ENCODE peak calls at places on chromosomes 5 and 9, in nine cellular contexts. One of them, this sample, is unnamed.

GRCh38 chr9:124475158-124475867 is 25.1 kb downstream of the ADGRD2 start:
- DNase-seq in dorsolateral prefrontal cortex: no peak
- DNase-seq in HS-27A: no peak
- DNase-seq in cardiac muscle cell: no peak
- DNase-seq in CD8-positive, alpha-beta memory T cell: no peak
- DNase-seq in fibroblast of lung: no peak
- DNase-seq in small intestine: no peak
- DNase-seq in sigmoid colon: no peak
- DNase-seq in HuH-7.5: no peak
- DNase-seq in this sample: no peak

GRCh38 chr5:145495741-145496140 is 339.4 kb downstream of the PRELID2 start:
- DNase-seq in dorsolateral prefrontal cortex: no peak
- DNase-seq in HS-27A: peak; percentile 41
- DNase-seq in cardiac muscle cell: peak; percentile 73
- DNase-seq in CD8-positive, alpha-beta memory T cell: no peak
- DNase-seq in fibroblast of lung: peak; percentile 81
- DNase-seq in small intestine: peak; percentile 72
- DNase-seq in sigmoid colon: no peak
- DNase-seq in HuH-7.5: no peak
- DNase-seq in this sample: no peak

GRCh38 chr5:123875444-123876264 is 363.7 kb downstream of the CSNK1G3 start:
- DNase-seq in dorsolateral prefrontal cortex: peak; percentile 53
- DNase-seq in HS-27A: no peak
- DNase-seq in cardiac muscle cell: peak; percentile 21
- DNase-seq in CD8-positive, alpha-beta memory T cell: no peak
- DNase-seq in fibroblast of lung: no peak
- DNase-seq in small intestine: peak; percentile 31
- DNase-seq in sigmoid colon: no peak
- DNase-seq in HuH-7.5: no peak
- DNase-seq in this sample: no peak

GRCh38 chr9:114286146-114286679 is 36.7 kb upstream of the ORM1 start:
- DNase-seq in dorsolateral prefrontal cortex: peak; percentile 2
- DNase-seq in HS-27A: no peak
- DNase-seq in cardiac muscle cell: no peak
- DNase-seq in CD8-positive, alpha-beta memory T cell: no peak
- DNase-seq in fibroblast of lung: no peak
- DNase-seq in small intestine: no peak
- DNase-seq in sigmoid colon: peak; percentile 27
- DNase-seq in HuH-7.5: no peak
- DNase-seq in this sample: no peak

GRCh38 chr5:173778152-173778782 is 109.9 kb upstream of the CPEB4 start:
- DNase-seq in dorsolateral prefrontal cortex: no peak
- DNase-seq in HS-27A: no peak
- DNase-seq in cardiac muscle cell: no peak
- DNase-seq in CD8-positive, alpha-beta memory T cell: no peak
- DNase-seq in fibroblast of lung: no peak
- DNase-seq in small intestine: no peak
- DNase-seq in sigmoid colon: no peak
- DNase-seq in HuH-7.5: no peak
- DNase-seq in this sample: no peak

GRCh38 chr5:80231243-80231642 is 24.6 kb downstream of the SERINC5 start:
- DNase-seq in dorsolateral prefrontal cortex: no peak
- DNase-seq in HS-27A: no peak
- DNase-seq in cardiac muscle cell: no peak
- DNase-seq in CD8-positive, alpha-beta memory T cell: no peak
- DNase-seq in fibroblast of lung: peak; percentile 43
- DNase-seq in small intestine: no peak
- DNase-seq in sigmoid colon: no peak
- DNase-seq in HuH-7.5: no peak
- DNase-seq in this sample: no peak

GRCh38 chr9:127176631-127177030 is 54.2 kb upstream of the ANGPTL2 start:
- DNase-seq in dorsolateral prefrontal cortex: peak; percentile 6
- DNase-seq in HS-27A: no peak
- DNase-seq in cardiac muscle cell: no peak
- DNase-seq in CD8-positive, alpha-beta memory T cell: no peak
- DNase-seq in fibroblast of lung: no peak
- DNase-seq in small intestine: no peak
- DNase-seq in sigmoid colon: peak; percentile 51
- DNase-seq in HuH-7.5: no peak
- DNase-seq in this sample: no peak

GRCh38 chr9:136029556-136029955 is 65.5 kb downstream of the NACC2 start:
- DNase-seq in dorsolateral prefrontal cortex: peak; percentile 26
- DNase-seq in HS-27A: no peak
- DNase-seq in cardiac muscle cell: no peak
- DNase-seq in CD8-positive, alpha-beta memory T cell: no peak
- DNase-seq in fibroblast of lung: no peak
- DNase-seq in small intestine: no peak
- DNase-seq in sigmoid colon: no peak
- DNase-seq in HuH-7.5: no peak
- DNase-seq in this sample: no peak

GRCh38 chr5:138637256-138637655 is 62.1 kb upstream of the HSPA9 start:
- DNase-seq in dorsolateral prefrontal cortex: no peak
- DNase-seq in HS-27A: no peak
- DNase-seq in cardiac muscle cell: no peak
- DNase-seq in CD8-positive, alpha-beta memory T cell: no peak
- DNase-seq in fibroblast of lung: no peak
- DNase-seq in small intestine: no peak
- DNase-seq in sigmoid colon: peak; percentile 12
- DNase-seq in HuH-7.5: no peak
- DNase-seq in this sample: no peak

GRCh38 chr9:120628207-120628924 is 48.4 kb upstream of the CDK5RAP2 start:
- DNase-seq in dorsolateral prefrontal cortex: no peak
- DNase-seq in HS-27A: no peak
- DNase-seq in cardiac muscle cell: no peak
- DNase-seq in CD8-positive, alpha-beta memory T cell: no peak
- DNase-seq in fibroblast of lung: no peak
- DNase-seq in small intestine: no peak
- DNase-seq in sigmoid colon: no peak
- DNase-seq in HuH-7.5: no peak
- DNase-seq in this sample: no peak

This sample was measured in T follicular helper cell.